ENCODE peak calls at places on chromosome 2, in five cellular contexts. H is DND-41, A is right lobe of liver, C is skeletal muscle cell, W is Peyer's patch. R is an unnamed sample.

GRCh38 chr2:109256111-109256510 is 127.1 kb downstream of the SH3RF3 start:
- DNase-seq in H (no peak), A (no peak), C (no peak), W (no peak), R (no peak)

GRCh38 chr2:207149253-207150213 is 16.2 kb downstream of the KLF7 start:
- DNase-seq in H (no peak), A (no peak), C (no peak), W (no peak), R (no peak)

GRCh38 chr2:33518929-33519328 is 42.5 kb downstream of the RASGRP3 start:
- DNase-seq in H (no peak), A (no peak), C (no peak), W (no peak), R (no peak)

GRCh38 chr2:20145497-20146193 is 79.3 kb downstream of the SDC1 start:
- DNase-seq in H (no peak), A (no peak), C (no peak), W (no peak), R (no peak)

GRCh38 chr2:113282747-113283533 is 4.2 kb upstream of the PAX8 start:
- DNase-seq in H (no peak), A (peak; percentile 87), C (no peak), W (peak; percentile 79), R (no peak)

GRCh38 chr2:11746807-11747459 is 501 bp downstream of the LPIN1 start:
- DNase-seq in H (peak; percentile 35), A (peak; percentile 28), C (no peak), W (no peak), R (no peak)

GRCh38 chr2:101047075-101047766 is 45.1 kb downstream of the RPL31 start:
- DNase-seq in H (no peak), A (no peak), C (no peak), W (peak; percentile 38), R (no peak)

GRCh38 chr2:11742317-11742701 is 4.1 kb upstream of the LPIN1 start:
- DNase-seq in H (no peak), A (no peak), C (no peak), W (no peak), R (no peak)

GRCh38 chr2:98155291-98155690 is 68.3 kb downstream of the VWA3B start:
- DNase-seq in H (no peak), A (no peak), C (no peak), W (no peak), R (no peak)

GRCh38 chr2:152369176-152369860 is 34.3 kb downstream of the FMNL2 start:
- DNase-seq in H (no peak), A (no peak), C (peak; percentile 88), W (no peak), R (no peak)

GRCh38 chr2:57432528-57432927 is 614.1 kb upstream of the VRK2 start:
- DNase-seq in H (no peak), A (no peak), C (no peak), W (no peak), R (no peak)

GRCh38 chr2:56754627-56755026 is 570.8 kb downstream of the CCDC85A start:
- DNase-seq in H (no peak), A (no peak), C (no peak), W (no peak), R (no peak)

GRCh38 chr2:11123856-11124759 is 31.2 kb upstream of the SLC66A3 start:
- DNase-seq in H (peak; percentile 58), A (peak; percentile 65), C (no peak), W (peak; percentile 81), R (peak; percentile 37)

GRCh38 chr2:204625135-204625534 is 79.9 kb downstream of the PARD3B start:
- DNase-seq in H (no peak), A (no peak), C (no peak), W (no peak), R (no peak)

GRCh38 chr2:97714084-97714949 is 941 bp downstream of the ZAP70 start:
- DNase-seq in H (peak; percentile 37), A (peak; percentile 12), C (no peak), W (no peak), R (no peak)

GRCh38 chr2:2574401-2575184 is 243.5 kb upstream of the MYT1L start:
- DNase-seq in H (no peak), A (no peak), C (no peak), W (peak; percentile 22), R (no peak)

GRCh38 chr2:230915297-230915696 is 9.7 kb downstream of the GPR55 start:
- DNase-seq in H (no peak), A (no peak), C (no peak), W (no peak), R (no peak)

GRCh38 chr2:66692521-66692920 is 257.6 kb downstream of the MEIS1 start:
- DNase-seq in H (no peak), A (no peak), C (no peak), W (no peak), R (no peak)

GRCh38 chr2:108215794-108216211 is 24.0 kb upstream of the SULT1C3 start:
- DNase-seq in H (no peak), A (peak; percentile 28), C (no peak), W (peak; percentile 61), R (no peak)

GRCh38 chr2:20633794-20634259 is 17.1 kb downstream of the HS1BP3 start:
- DNase-seq in H (no peak), A (peak; percentile 69), C (no peak), W (peak; percentile 78), R (no peak)

GRCh38 chr2:155866477-155866876 is 466.0 kb downstream of the NR4A2 start:
- DNase-seq in H (no peak), A (no peak), C (no peak), W (no peak), R (no peak)

GRCh38 chr2:189658808-189659207 is 2.5 kb upstream of the ASNSD1 start:
- DNase-seq in H (no peak), A (no peak), C (no peak), W (peak; percentile 55), R (no peak)

GRCh38 chr2:121554998-121555397 is 24.3 kb downstream of the RNU4ATAC start:
- DNase-seq in H (no peak), A (no peak), C (no peak), W (no peak), R (no peak)

GRCh38 chr2:63734510-63734909 is 107.2 kb upstream of the UGP2 start:
- DNase-seq in H (no peak), A (no peak), C (peak; percentile 59), W (no peak), R (no peak)

GRCh38 chr2:44247924-44248323 is 27.4 kb upstream of the SLC3A1 start:
- DNase-seq in H (no peak), A (no peak), C (no peak), W (no peak), R (no peak)

GRCh38 chr2:10186868-10187535 is 64.5 kb downstream of the RRM2 start:
- DNase-seq in H (no peak), A (no peak), C (no peak), W (no peak), R (no peak)

GRCh38 chr2:205811387-205811786 is 129.1 kb downstream of the NRP2 start:
- DNase-seq in H (no peak), A (no peak), C (peak; percentile 29), W (no peak), R (no peak)

GRCh38 chr2:170770008-170770303 is 222 bp upstream of the ERICH2 start:
- DNase-seq in H (no peak), A (no peak), C (no peak), W (no peak), R (no peak)

GRCh38 chr2:37523861-37524362 is 147.5 kb downstream of the CDC42EP3 start:
- DNase-seq in H (no peak), A (no peak), C (peak; percentile 68), W (peak; percentile 52), R (no peak)

GRCh38 chr2:71513096-71513495 is 59.7 kb downstream of the DYSF start:
- DNase-seq in H (no peak), A (no peak), C (no peak), W (no peak), R (no peak)
- H3K4me3 ChIP-seq in H (no peak overlapping the region), A (no peak overlapping the region), C (no peak overlapping the region), W (no peak overlapping the region), R (no peak overlapping the region)

GRCh38 chr2:45443012-45443411 is 168.1 kb downstream of the SRBD1 start:
- DNase-seq in H (no peak), A (no peak), C (no peak), W (no peak), R (no peak)

GRCh38 chr2:45438872-45439665 is 172.0 kb downstream of the SRBD1 start:
- DNase-seq in H (no peak), A (no peak), C (no peak), W (no peak), R (no peak)

GRCh38 chr2:45441571-45441970 is 169.5 kb downstream of the SRBD1 start:
- DNase-seq in H (no peak), A (no peak), C (no peak), W (no peak), R (no peak)

GRCh38 chr2:45442026-45442425 is 169.0 kb downstream of the SRBD1 start:
- DNase-seq in H (no peak), A (no peak), C (no peak), W (no peak), R (no peak)

DNA sequence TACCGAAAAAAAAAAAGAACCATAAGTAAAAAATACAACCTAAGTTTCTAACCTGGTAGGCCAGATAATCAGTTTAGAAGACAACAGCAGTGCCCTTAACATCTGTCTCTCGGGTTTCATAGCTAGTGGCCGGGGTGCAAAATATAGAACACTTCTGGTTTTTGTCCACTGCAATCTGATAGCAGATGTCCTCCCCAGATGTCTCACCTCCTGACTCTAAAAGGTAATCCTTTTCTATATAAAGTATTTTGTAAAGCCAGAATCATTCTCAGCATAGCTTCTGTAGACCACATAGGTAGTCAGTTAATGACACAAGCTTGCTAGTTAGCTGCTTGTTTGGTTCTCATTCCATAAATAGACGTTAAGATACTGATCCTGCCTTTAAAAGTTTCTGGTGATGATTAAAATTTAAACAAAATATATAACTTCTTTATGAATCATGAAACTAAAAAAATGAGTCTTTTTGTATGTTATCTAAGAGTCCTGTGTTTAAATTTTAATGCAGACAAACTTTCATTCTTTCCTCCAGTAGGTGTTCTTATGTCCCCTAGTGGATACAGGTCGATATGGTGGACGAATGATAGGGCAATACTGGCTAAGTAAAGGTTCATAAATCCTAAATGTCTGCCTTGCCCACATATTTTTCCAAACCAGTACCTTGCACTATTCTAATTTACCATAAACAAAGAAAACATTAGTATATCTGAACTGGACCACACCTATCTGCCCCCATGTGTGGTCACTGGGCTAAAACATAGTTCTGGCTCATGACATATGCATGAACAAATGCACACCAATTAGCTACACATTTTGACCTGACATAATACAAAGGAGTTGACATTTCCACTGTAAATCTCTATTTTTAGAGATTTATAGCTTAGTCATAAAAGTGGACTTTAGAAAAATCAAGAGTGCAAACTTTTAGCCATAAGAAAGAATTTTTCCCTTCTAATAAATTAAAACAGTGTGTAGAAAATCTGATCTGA is 171.0 kb downstream of the SRBD1 start:
- DNase-seq in H (no peak), A (no peak), C (no peak), W (no peak), R (no peak)
- H3K4me3 ChIP-seq in H (no peak overlapping the region), A (no peak overlapping the region), C (no peak overlapping the region), W (no peak overlapping the region), R (no peak overlapping the region)

DNA sequence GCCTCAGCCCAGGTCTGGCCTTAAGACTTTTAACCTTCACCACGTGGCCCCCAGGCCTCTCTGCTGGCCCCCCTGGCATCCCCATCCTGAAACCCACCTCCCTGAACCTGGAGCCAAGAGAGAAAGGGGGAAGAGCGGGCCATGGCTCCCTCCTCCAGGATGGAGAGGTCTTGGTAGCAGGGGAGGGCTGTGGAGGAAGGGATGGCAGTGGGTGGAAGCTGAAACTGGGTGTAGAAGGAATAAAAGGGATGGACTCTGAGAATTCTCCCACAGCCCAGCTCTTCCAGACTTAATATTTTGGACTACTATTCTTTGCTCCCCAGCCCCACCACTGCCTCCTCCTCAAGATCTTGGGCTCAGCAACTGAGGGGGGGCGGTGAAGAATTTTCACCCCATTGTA is 692 bp downstream of the TNS1 start:
- DNase-seq in H (no peak), A (no peak), C (no peak), W (no peak), R (no peak)
- H3K4me3 ChIP-seq in H (no peak overlapping the region), A (no peak overlapping the region), C (peak overlapping the region; percentile 76), W (no peak overlapping the region), R (no peak overlapping the region)

GRCh38 chr2:183488421-183488820 is 364.2 kb downstream of the NUP35 start:
- DNase-seq in H (no peak), A (no peak), C (no peak), W (no peak), R (no peak)
- H3K4me3 ChIP-seq in H (no peak overlapping the region), A (no peak overlapping the region), C (no peak overlapping the region), W (no peak overlapping the region), R (no peak overlapping the region)